ENCODE peak calls at places on chromosomes 16 and 17, in seven cellular contexts. W, Q, I, Y, U, C and X are unnamed samples. For H3K4me1, the result is how much of the 10 kb centered on the place peaks cover.

GRCh38 chr16:1394367-1394951 is 20.0 kb downstream of the UNKL start:
- DNase-seq in W (no peak), Q (no peak), I (no peak), Y (no peak), U (no peak), C (no peak), X (no peak)

GRCh38 chr17:57110579-57111367 is 25.7 kb downstream of the AKAP1 start:
- DNase-seq in W (no peak), Q (no peak), I (no peak), Y (no peak), U (peak), C (no peak), X (no peak)

GRCh38 chr16:525520-526180 is 1.9 kb upstream of the CAPN15 start:
- DNase-seq in W (no peak), Q (no peak), I (no peak), Y (no peak), U (no peak), C (no peak), X (peak)

GRCh38 chr16:19980866-19981265 is 92.8 kb downstream of the GPR139 start:
- DNase-seq in W (peak), Q (no peak), I (no peak), Y (no peak), U (no peak), C (peak), X (no peak)

GRCh38 chr16:84606081-84606875 is 11.6 kb downstream of the COTL1 start:
- DNase-seq in W (no peak), Q (no peak), I (no peak), Y (no peak), U (no peak), C (no peak), X (no peak)

GRCh38 chr17:3821101-3821500 is 20.1 kb upstream of the ITGAE start:
- DNase-seq in W (no peak), Q (no peak), I (no peak), Y (no peak), U (no peak), C (no peak), X (no peak)

GRCh38 chr17:32127156-32127897 is 15.0 kb upstream of the RHOT1 start:
- DNase-seq in W (peak), Q (peak), I (peak), Y (peak), U (peak), C (peak), X (peak)

GRCh38 chr16:53740476-53740875 is 36.5 kb downstream of the FTO start:
- DNase-seq in W (no peak), Q (no peak), I (no peak), Y (no peak), U (no peak), C (no peak), X (no peak)

GRCh38 chr16:14111713-14112538 is 40.8 kb downstream of the MRTFB start:
- DNase-seq in W (no peak), Q (peak), I (no peak), Y (peak), U (peak), C (peak), X (no peak)

GRCh38 chr17:49510720-49511110 is 15.6 kb downstream of the NGFR start:
- DNase-seq in W (no peak), Q (no peak), I (no peak), Y (no peak), U (no peak), C (no peak), X (no peak)

GRCh38 chr17:49510059-49510719 is 15.1 kb downstream of the NGFR start:
- DNase-seq in W (no peak), Q (no peak), I (no peak), Y (no peak), U (no peak), C (no peak), X (peak)

GRCh38 chr17:49508061-49508865 is 13.2 kb downstream of the NGFR start:
- DNase-seq in W (peak), Q (no peak), I (no peak), Y (no peak), U (no peak), C (no peak), X (peak)

GRCh38 chr17:49508891-49509587 is 13.9 kb downstream of the NGFR start:
- DNase-seq in W (no peak), Q (no peak), I (no peak), Y (no peak), U (no peak), C (no peak), X (peak)

GRCh38 chr17:49509588-49509917 is 14.5 kb downstream of the NGFR start:
- DNase-seq in W (no peak), Q (no peak), I (no peak), Y (no peak), U (no peak), C (no peak), X (no peak)
- H3K4me1 ChIP-seq in W (under half), Q (under half), I (under half), Y (under half), U (under half), C (under half), X (under half)

GRCh38 chr16:27405546-27406451 is 3.8 kb downstream of the IL21R start:
- DNase-seq in W (no peak), Q (no peak), I (no peak), Y (no peak), U (no peak), C (no peak), X (peak)
- H3K4me3 ChIP-seq in W (no peak), Q (no peak), I (no peak), Y (no peak), U (no peak), C (no peak), X (no peak)

DNA sequence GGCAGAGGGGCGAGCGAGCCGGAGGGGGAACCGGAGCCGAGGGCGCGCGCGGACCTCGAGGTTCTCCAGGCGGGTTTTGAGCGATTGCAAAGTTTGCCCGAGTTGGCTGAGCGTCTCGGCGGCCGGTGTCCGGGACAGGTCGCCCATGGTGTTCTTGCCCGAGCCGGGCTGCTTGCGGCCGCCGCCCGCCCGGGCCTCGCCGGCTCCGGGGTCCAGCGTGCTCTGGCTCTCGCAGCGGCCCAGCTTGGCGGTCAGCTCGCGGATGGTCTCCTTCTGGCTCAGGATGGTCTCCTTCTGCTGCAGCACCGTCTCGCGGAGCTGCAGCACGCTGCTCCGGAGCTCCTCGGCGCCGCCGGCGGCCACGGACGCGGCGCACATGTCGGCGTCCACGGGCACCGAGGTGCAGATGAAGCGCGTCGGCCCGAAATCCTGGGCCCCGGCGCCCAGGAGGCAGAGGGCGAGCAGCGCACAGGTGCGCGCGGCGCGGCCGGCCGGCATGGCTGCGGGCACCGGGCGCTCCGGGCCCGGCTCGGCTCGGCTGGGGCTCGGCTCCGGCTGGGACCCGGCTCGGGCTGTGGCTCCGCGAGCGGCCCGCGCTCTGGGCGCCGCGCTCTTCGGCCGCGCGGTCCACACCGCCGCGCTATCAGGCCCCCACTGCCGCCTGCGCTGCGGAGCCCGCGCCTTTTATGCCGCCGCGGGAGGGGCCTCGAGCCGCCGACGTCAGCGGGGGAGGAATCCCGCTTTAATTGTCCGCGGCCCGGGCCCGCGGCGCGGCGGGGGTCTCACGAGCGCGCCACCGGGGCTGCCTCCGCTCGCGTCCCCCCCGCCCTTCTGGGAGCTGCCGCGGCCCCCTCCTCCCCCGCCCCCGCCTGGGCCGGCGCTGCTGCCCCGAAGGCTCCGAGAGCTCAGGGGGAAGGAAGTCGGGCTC is at the start of gene NPTX1:
- DNase-seq in W (peak), Q (no peak), I (no peak), Y (peak), U (no peak), C (no peak), X (peak)
- H3K27ac ChIP-seq in W (no peak), Q (no peak), I (no peak), Y (no peak), U (no peak), C (no peak), X (no peak)

GRCh38 chr16:88759976-88760350 is 25.1 kb downstream of the PIEZO1 start:
- DNase-seq in W (no peak), Q (no peak), I (no peak), Y (no peak), U (no peak), C (no peak), X (no peak)
- H3K4me1 ChIP-seq in W (under half), Q (under half), I (half or more), Y (under half), U (under half), C (half or more), X (under half)

DNA sequence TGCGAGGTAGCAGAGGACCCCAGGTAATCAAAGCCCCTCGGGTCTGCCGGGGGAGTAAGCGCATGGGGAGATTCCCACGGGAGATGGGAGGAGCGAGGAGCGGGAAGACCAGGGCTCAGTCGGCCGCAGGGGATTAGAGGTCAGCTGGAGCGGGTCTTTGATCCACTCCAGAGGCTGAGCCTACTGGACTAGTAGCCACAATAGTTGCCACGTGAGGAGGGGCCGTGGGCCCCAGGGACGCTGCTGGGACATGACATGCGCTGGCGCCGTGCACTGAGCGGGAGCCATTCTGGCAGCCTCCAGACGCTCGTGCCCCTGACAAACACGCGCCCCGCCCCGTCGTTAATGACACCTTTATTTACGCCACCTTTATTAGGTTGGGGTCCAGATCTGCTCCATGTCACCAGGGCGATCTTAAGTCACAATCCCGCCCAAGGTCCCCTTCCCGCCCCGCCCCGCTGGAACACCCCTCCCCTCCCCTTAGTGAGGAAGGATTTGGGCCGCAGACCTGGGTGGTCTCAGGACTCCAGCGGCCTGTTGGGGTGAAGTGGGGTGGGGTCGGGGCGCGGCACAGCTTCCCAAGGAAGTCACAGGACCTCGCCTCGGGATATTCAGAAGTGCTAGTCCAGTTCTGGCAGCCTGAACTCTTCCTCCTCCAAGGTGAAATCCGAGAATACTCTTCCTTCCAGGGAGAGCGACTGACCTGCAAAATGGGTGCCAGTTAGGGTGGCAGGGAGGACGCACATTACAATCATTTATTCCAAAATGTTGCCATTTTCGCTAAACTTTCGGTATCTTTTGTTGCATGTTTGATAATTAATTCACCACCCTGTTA is 15.0 kb downstream of the PPY start:
- DNase-seq in W (peak), Q (no peak), I (no peak), Y (peak), U (no peak), C (no peak), X (no peak)
- H3K4me3 ChIP-seq in W (peak), Q (no peak), I (peak), Y (peak), U (peak), C (no peak), X (no peak)

GRCh38 chr17:64332502-64332901 is 58.2 kb downstream of the PECAM1 start:
- DNase-seq in W (no peak), Q (no peak), I (peak), Y (peak), U (no peak), C (no peak), X (no peak)

GRCh38 chr17:64331366-64331765 is 59.3 kb downstream of the PECAM1 start:
- DNase-seq in W (no peak), Q (no peak), I (peak), Y (no peak), U (no peak), C (no peak), X (no peak)

GRCh38 chr17:64334851-64335250 is 55.8 kb downstream of the PECAM1 start:
- DNase-seq in W (no peak), Q (no peak), I (no peak), Y (no peak), U (no peak), C (no peak), X (no peak)

GRCh38 chr17:64329571-64329970 is 61.1 kb downstream of the PECAM1 start:
- DNase-seq in W (no peak), Q (no peak), I (no peak), Y (peak), U (no peak), C (no peak), X (no peak)

DNA sequence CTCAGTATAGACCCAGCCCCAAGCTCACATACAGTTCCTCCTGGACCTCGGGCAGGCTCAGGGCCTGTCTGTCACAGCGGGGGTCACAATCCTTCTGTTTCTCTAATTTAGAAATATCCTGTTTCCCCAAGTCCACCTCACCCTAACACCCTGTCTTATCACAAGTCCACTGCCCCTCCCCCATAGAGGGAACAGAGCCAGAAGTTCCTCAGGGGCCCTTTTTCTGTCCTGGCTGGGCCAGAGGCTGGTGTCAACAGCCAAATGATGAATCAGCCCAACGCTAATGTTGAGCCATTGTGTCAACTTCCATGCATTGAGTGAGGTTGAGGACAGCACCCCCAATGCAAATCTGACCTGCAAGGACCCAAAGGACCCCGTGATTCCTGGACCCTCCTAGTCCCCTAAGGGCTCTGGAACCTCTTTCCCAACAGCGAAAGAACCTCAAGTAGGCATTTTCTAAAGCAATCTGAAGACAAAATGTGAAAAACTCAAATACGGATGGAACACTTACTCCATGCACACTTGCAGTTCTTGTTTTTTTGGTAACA is 58.6 kb downstream of the PECAM1 start:
- DNase-seq in W (no peak), Q (peak), I (peak), Y (peak), U (peak), C (no peak), X (no peak)
- H3K27ac ChIP-seq in W (no peak), Q (peak), I (peak), Y (peak), U (peak), C (no peak), X (peak)

DNA sequence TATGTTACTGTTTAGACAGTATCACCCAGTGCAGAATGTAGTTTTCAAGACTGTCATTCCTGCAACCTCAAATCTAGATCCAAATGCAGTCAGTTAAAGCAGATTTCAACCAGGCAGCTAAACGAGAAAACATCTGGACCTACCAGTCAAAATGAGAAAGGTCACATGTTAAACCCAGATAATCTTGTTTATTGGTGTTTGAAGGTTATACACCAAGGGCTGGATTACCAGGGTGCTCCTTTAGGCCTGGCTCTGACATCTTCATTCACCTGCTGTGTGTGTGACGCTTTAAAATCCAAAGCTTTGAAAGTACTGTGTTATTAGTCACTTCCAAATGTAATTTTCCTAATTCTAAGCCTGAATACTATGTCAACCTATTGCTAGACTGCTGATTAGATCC is 54.9 kb downstream of the IKZF3 start:
- DNase-seq in W (no peak), Q (no peak), I (no peak), Y (no peak), U (no peak), C (no peak), X (no peak)
- H3K4me1 ChIP-seq in W (under half), Q (under half), I (under half), Y (under half), U (under half), C (under half), X (under half)

GRCh38 chr17:45939398-45939797 is 45.0 kb downstream of the MAPT start:
- DNase-seq in W (no peak), Q (no peak), I (no peak), Y (no peak), U (no peak), C (no peak), X (no peak)

GRCh38 chr17:45942284-45942683 is 47.9 kb downstream of the MAPT start:
- DNase-seq in W (peak), Q (peak), I (no peak), Y (peak), U (peak), C (peak), X (no peak)

GRCh38 chr17:45940293-45940692 is 45.9 kb downstream of the MAPT start:
- DNase-seq in W (no peak), Q (no peak), I (no peak), Y (no peak), U (no peak), C (no peak), X (no peak)

GRCh38 chr17:45941395-45941794 is 47.0 kb downstream of the MAPT start:
- DNase-seq in W (no peak), Q (no peak), I (no peak), Y (no peak), U (no peak), C (no peak), X (no peak)

DNA sequence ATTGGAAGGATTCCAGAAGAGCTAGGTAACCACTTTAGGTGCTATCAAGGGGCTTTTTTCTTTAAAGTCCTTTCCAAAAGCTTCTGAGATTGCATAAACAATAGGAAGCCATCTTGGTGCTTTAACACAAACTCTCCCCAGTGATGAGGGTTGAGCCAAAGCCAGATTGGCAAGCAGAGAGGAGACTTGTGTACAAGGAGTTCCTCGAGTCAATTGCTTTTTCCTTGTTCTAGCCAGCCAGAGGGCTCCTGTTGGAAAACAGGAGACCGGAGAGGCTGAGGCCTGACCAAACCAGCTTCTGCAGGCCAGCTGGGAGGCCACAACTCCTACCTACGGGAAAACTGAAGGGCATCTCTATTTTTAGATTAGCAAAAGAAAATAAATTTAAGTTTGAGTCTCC is 46.5 kb downstream of the MAPT start:
- DNase-seq in W (no peak), Q (peak), I (no peak), Y (peak), U (peak), C (no peak), X (no peak)
- H3K4me3 ChIP-seq in W (no peak), Q (no peak), I (no peak), Y (no peak), U (no peak), C (no peak), X (no peak)

GRCh38 chr16:85898521-85899442 is at the start of gene IRF8:
- DNase-seq in W (peak), Q (no peak), I (peak), Y (peak), U (peak), C (peak), X (peak)
- H3K27ac ChIP-seq in W (no peak), Q (no peak), I (peak), Y (no peak), U (peak), C (peak), X (no peak)

GRCh38 chr17:43583332-43583731 is 37.2 kb upstream of the ETV4 start:
- DNase-seq in W (no peak), Q (no peak), I (no peak), Y (no peak), U (no peak), C (no peak), X (no peak)
- H3K4me1 ChIP-seq in W (under half), Q (under half), I (under half), Y (under half), U (under half), C (under half), X (under half)